ENCODE peak calls at places on chromosomes 2 and 18, in seven cellular contexts. C is sigmoid colon; P is tibial nerve; S is lower lobe of right lung; L is cardiac muscle cell; J is CD4-positive, CD25-positive, alpha-beta regulatory T cell; F is colonic mucosa. E is an unnamed sample.
A peak's percentile ranks its signal among the peaks of the same experiment; 100 is the strongest.

GRCh38 chr18:2222270-2223185 is 348.8 kb downstream of the METTL4 start:
- DNase-seq in F (peak; percentile 47), P (no peak), C (no peak), S (no peak), L (peak; percentile 21), J (no peak), E (no peak)

GRCh38 chr2:170716851-170717598 is 1.9 kb downstream of the SP5 start:
- DNase-seq in L (peak; percentile 78), F (peak; percentile 41), P (no peak), S (peak; percentile 67), C (peak; percentile 81), J (peak; percentile 16), E (no peak)

GRCh38 chr2:26982102-26982742 is 11.8 kb downstream of the MAPRE3 start:
- DNase-seq in S (peak; percentile 77), C (peak; percentile 90), J (no peak), L (peak; percentile 64), P (peak; percentile 47), F (peak; percentile 87), E (peak; percentile 93)

GRCh38 chr18:50286391-50287027 is 983 bp downstream of the CXXC1 start:
- DNase-seq in C (peak; percentile 64), L (no peak), J (no peak), P (peak; percentile 21), S (no peak), F (peak; percentile 83), E (peak; percentile 37)

GRCh38 chr2:144702051-144702450 is 182.1 kb upstream of the ZEB2 start:
- DNase-seq in C (no peak), L (no peak), J (no peak), S (peak; percentile 39), P (no peak), F (no peak), E (no peak)

GRCh38 chr2:173943139-173943538 is 22.0 kb downstream of the SP3 start:
- DNase-seq in P (no peak), J (no peak), F (no peak), C (no peak), S (no peak), L (no peak), E (no peak)

GRCh38 chr2:100184055-100184737 is 41.8 kb upstream of the AFF3 start:
- DNase-seq in L (no peak), F (no peak), S (no peak), P (no peak), C (no peak), J (no peak), E (no peak)

GRCh38 chr2:140916410-140916809 is 1214.4 kb downstream of the LRP1B start:
- DNase-seq in C (no peak), J (no peak), S (no peak), F (no peak), L (no peak), P (no peak), E (no peak)

GRCh38 chr2:171923206-171923605 is 945 bp downstream of the HAT1 start:
- DNase-seq in S (no peak), F (peak; percentile 27), L (no peak), C (no peak), J (no peak), P (no peak), E (no peak)

GRCh38 chr2:232324778-232325177 is 53.8 kb upstream of the ALPP start:
- DNase-seq in C (no peak), L (no peak), J (no peak), F (no peak), P (no peak), S (no peak), E (no peak)

GRCh38 chr2:186484062-186484735 is 1.9 kb upstream of the ZC3H15 start:
- DNase-seq in C (no peak), P (no peak), L (no peak), S (no peak), J (no peak), F (peak; percentile 22), E (no peak)

GRCh38 chr2:29817846-29818680 is 103.3 kb downstream of the ALK start:
- DNase-seq in J (no peak), F (no peak), C (no peak), S (no peak), L (no peak), P (no peak), E (no peak)

GRCh38 chr2:151289972-151290335 is 486 bp upstream of the NMI start:
- DNase-seq in J (no peak), L (no peak), F (peak; percentile 35), P (peak; percentile 61), C (peak; percentile 77), S (no peak), E (no peak)

GRCh38 chr2:24435391-24436316 is 55.4 kb upstream of the NCOA1 start:
- DNase-seq in F (peak; percentile 59), S (peak; percentile 54), L (peak; percentile 43), P (peak; percentile 93), J (no peak), C (peak; percentile 90), E (no peak)

GRCh38 chr2:768484-768883 is 91.3 kb upstream of the TMEM18 start:
- DNase-seq in C (no peak), F (no peak), J (no peak), S (no peak), L (no peak), P (no peak), E (no peak)

GRCh38 chr2:166375205-166375735 is 474 bp downstream of the SCN9A start:
- DNase-seq in F (peak; percentile 50), P (no peak), J (no peak), S (no peak), C (no peak), L (no peak), E (no peak)

GRCh38 chr2:49426991-49427390 is 272.7 kb upstream of the FSHR start:
- DNase-seq in J (no peak), C (no peak), S (no peak), F (no peak), P (no peak), L (no peak), E (no peak)

GRCh38 chr2:196242131-196242620 is 70.8 kb upstream of the STK17B start:
- DNase-seq in C (no peak), S (peak; percentile 53), L (no peak), F (no peak), P (no peak), J (peak; percentile 65), E (no peak)

GRCh38 chr2:126802774-126803421 is 95.8 kb upstream of the TEX51 start:
- DNase-seq in P (no peak), J (no peak), L (no peak), F (no peak), C (peak; percentile 2), S (no peak), E (no peak)

GRCh38 chr2:98709530-98709929 is 21.4 kb downstream of the MGAT4A start:
- DNase-seq in J (no peak), P (no peak), F (no peak), L (no peak), C (no peak), S (no peak), E (peak; percentile 78)

GRCh38 chr2:132037527-132038178 is 124.1 kb downstream of the ANKRD30BL start:
- DNase-seq in L (peak; percentile 52), F (no peak), P (no peak), J (peak; percentile 1), C (peak; percentile 58), S (peak; percentile 38), E (no peak)

GRCh38 chr2:144460981-144461766 is 58.7 kb downstream of the ZEB2 start:
- DNase-seq in S (no peak), P (peak; percentile 75), F (peak; percentile 47), J (no peak), L (no peak), C (no peak), E (no peak)

GRCh38 chr2:57497489-57498096 is 549.0 kb upstream of the VRK2 start:
- DNase-seq in C (no peak), L (peak; percentile 78), P (peak; percentile 57), J (no peak), F (peak; percentile 34), S (peak; percentile 41), E (no peak)

GRCh38 chr2:233002829-233003657 is 10.0 kb downstream of the NGEF start:
- DNase-seq in L (no peak), S (no peak), J (no peak), C (no peak), F (no peak), P (no peak), E (no peak)

GRCh38 chr2:239400000-239400831 is 604 bp downstream of the HDAC4 start:
- DNase-seq in P (no peak), S (no peak), L (peak; percentile 76), F (peak; percentile 50), J (peak; percentile 37), C (peak; percentile 72), E (peak; percentile 50)

GRCh38 chr18:74499633-74500032 is 3.5 kb downstream of the CNDP2 start:
- DNase-seq in S (peak; percentile 75), F (peak; percentile 89), P (peak; percentile 31), C (peak; percentile 73), J (no peak), L (no peak), E (peak; percentile 92)

GRCh38 chr2:15298769-15299168 is 262.4 kb downstream of the NBAS start:
- DNase-seq in P (no peak), C (peak; percentile 86), S (no peak), J (no peak), F (no peak), L (no peak), E (no peak)

GRCh38 chr2:147456729-147457128 is 388.1 kb upstream of the ACVR2A start:
- DNase-seq in P (no peak), L (no peak), S (no peak), J (no peak), C (no peak), F (no peak), E (no peak)

GRCh38 chr2:45755585-45756330 is 104.3 kb downstream of the PRKCE start:
- DNase-seq in J (no peak), P (no peak), C (no peak), S (no peak), L (no peak), F (no peak), E (no peak)

GRCh38 chr2:20472569-20472968 is 25.7 kb downstream of the RHOB start:
- DNase-seq in C (no peak), L (no peak), S (no peak), P (no peak), J (no peak), F (no peak), E (no peak)
- H3K4me1 ChIP-seq in C (peaks cover 12% of the 10 kb centered on the region), L (no peaks in the 10 kb centered on the region), S (no peaks in the 10 kb centered on the region), P (no peaks in the 10 kb centered on the region), J (no peaks in the 10 kb centered on the region), F (no peaks in the 10 kb centered on the region), E (peaks cover 58% of the 10 kb centered on the region)

GRCh38 chr2:164621761-164622105 is 451 bp upstream of the GRB14 start:
- DNase-seq in C (no peak), S (no peak), F (no peak), L (no peak), J (no peak), P (no peak), E (peak; percentile 23)
- H3K27ac ChIP-seq in C (no peak overlapping the region), S (no peak overlapping the region), F (no peak overlapping the region), L (no peak overlapping the region), J (no peak overlapping the region), P (no peak overlapping the region), E (peak overlapping the region; percentile 97)

DNA sequence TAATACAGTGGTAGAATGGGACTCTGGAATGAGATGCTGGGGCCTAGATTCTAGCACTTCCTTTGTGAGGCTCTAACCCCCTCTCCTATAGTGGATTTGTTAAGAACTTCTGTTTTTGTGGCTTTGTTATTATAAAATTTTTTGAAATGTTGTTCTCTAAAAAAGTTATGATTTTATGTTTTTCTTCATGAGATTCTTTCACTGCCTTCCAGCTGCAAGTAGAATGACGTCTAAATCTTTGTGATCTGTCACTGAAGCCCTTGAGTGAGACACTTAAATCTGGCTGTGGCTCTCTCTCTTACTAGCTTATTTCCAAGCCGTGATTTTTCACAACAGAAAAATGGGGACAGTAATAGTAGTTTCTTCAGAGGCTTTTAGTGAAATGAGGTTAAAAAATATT is 1.6 kb downstream of the CASP8 start:
- DNase-seq in S (no peak), J (peak; percentile 54), C (no peak), F (no peak), P (no peak), L (no peak), E (no peak)
- H3K4me1 ChIP-seq in S (peaks cover 59% of the 10 kb centered on the region), J (peaks cover 85% of the 10 kb centered on the region), C (peaks cover 9% of the 10 kb centered on the region), F (no peaks in the 10 kb centered on the region), P (peaks cover 10% of the 10 kb centered on the region), L (no peaks in the 10 kb centered on the region), E (peaks cover 5% of the 10 kb centered on the region)

GRCh38 chr2:162006326-162006725 is 67.7 kb downstream of the DPP4 start:
- DNase-seq in L (no peak), F (no peak), J (no peak), S (no peak), C (no peak), P (no peak), E (no peak)
- H3K27ac ChIP-seq in L (no peak overlapping the region), F (no peak overlapping the region), J (no peak overlapping the region), S (no peak overlapping the region), C (no peak overlapping the region), P (no peak overlapping the region), E (no peak overlapping the region)

E was measured in right lobe of liver.